ENCODE peak calls at places on chromosomes 16 and 17, in ten cellular contexts. T is NCI-H1694 treated with DMSO at 0.1 percent for 48 hours; Z is cerebellum; C is ovary; L is transverse colon; M is ascending aorta; H is activated naive CD4-positive, alpha-beta T cell; W is activated CD4-positive, alpha-beta T cell treated with anti-CD3 and anti-CD28 coated beads for 1 hour; A is T-helper 1 cell; N is astrocyte of the spinal cord. R is an unnamed sample.
A peak's percentile ranks its signal among the peaks of the same experiment; 100 is the strongest.

GRCh38 chr17:28031174-28031573 is 11.3 kb upstream of the NLK start:
- DNase-seq in T (no peak), Z (no peak), C (no peak), L (no peak), M (no peak), H (no peak), W (no peak), A (no peak), N (no peak), R (no peak)

GRCh38 chr16:4518281-4518680 is 20.3 kb downstream of the CDIP1 start:
- DNase-seq in T (no peak), Z (no peak), C (no peak), L (no peak), M (no peak), H (no peak), W (no peak), A (no peak), N (no peak), R (no peak)

GRCh38 chr16:30858111-30858495 is 35.8 kb downstream of the BCL7C start:
- DNase-seq in T (no peak), Z (no peak), C (no peak), L (no peak), M (no peak), H (no peak), W (no peak), A (no peak), N (no peak), R (no peak)

GRCh38 chr17:1216209-1216937 is 36.6 kb upstream of the ABR start:
- DNase-seq in T (no peak), Z (no peak), C (no peak), L (no peak), M (no peak), H (no peak), W (no peak), A (no peak), N (no peak), R (no peak)

GRCh38 chr16:57653936-57654335 is 14.2 kb upstream of the ADGRG3 start:
- DNase-seq in T (no peak), Z (no peak), C (no peak), L (no peak), M (no peak), H (no peak), W (no peak), A (no peak), N (peak; percentile 30), R (no peak)

GRCh38 chr17:63537001-63537400 is 13.3 kb upstream of the DCAF7 start:
- DNase-seq in T (no peak), Z (no peak), C (no peak), L (no peak), M (no peak), H (no peak), W (no peak), A (no peak), N (no peak), R (no peak)

GRCh38 chr17:1736348-1737281 is 6.1 kb upstream of the SERPINF2 start:
- DNase-seq in T (peak; percentile 28), Z (no peak), C (peak; percentile 80), L (peak; percentile 52), M (no peak), H (no peak), W (no peak), A (no peak), N (peak; percentile 42), R (no peak)

GRCh38 chr16:47928008-47928407 is 227.8 kb downstream of the ABCC12 start:
- DNase-seq in T (no peak), Z (no peak), C (no peak), L (no peak), M (no peak), H (no peak), W (no peak), A (no peak), N (no peak), R (no peak)

GRCh38 chr16:84329849-84330684 is 35.4 kb downstream of the WFDC1 start:
- DNase-seq in T (no peak), Z (no peak), C (no peak), L (no peak), M (no peak), H (no peak), W (no peak), A (no peak), N (no peak), R (no peak)

GRCh38 chr17:74163271-74163821 is 40.1 kb upstream of the RPL38 start:
- DNase-seq in T (no peak), Z (no peak), C (no peak), L (no peak), M (no peak), H (no peak), W (no peak), A (no peak), N (no peak), R (peak; percentile 64)

GRCh38 chr16:14309001-14309886 is 238.1 kb downstream of the MRTFB start:
- DNase-seq in T (no peak), Z (no peak), C (no peak), L (no peak), M (no peak), H (no peak), W (no peak), A (no peak), N (no peak), R (no peak)

GRCh38 chr16:4407543-4408322 is 8.7 kb downstream of the CORO7 start:
- DNase-seq in T (no peak), Z (no peak), C (no peak), L (peak; percentile 25), M (no peak), H (no peak), W (no peak), A (no peak), N (no peak), R (no peak)

GRCh38 chr17:65174974-65175373 is 37.8 kb downstream of the RGS9 start:
- DNase-seq in T (no peak), Z (no peak), C (no peak), L (no peak), M (no peak), H (no peak), W (no peak), A (no peak), N (no peak), R (no peak)

R was measured in mesenteric fat pad.